ENCODE peak calls at places on chromosomes 13 and 19, in five cellular contexts. B is HCEC 1CT, H is cardiac muscle cell, Q is psoas muscle, C is lower leg skin. S is an unnamed sample.

GRCh38 chr13:78786399-78786879 is 127.5 kb upstream of the OBI1 start:
- DNase-seq in B (no peak), H (no peak), Q (no peak), C (no peak), S (no peak)

GRCh38 chr13:41059896-41060722 is 1.2 kb upstream of the WBP4 start:
- DNase-seq in B (peak), H (peak), Q (peak), C (peak), S (peak)

GRCh38 chr19:17054746-17055145 is 20.5 kb downstream of the HAUS8 start:
- DNase-seq in B (no peak), H (no peak), Q (no peak), C (no peak), S (no peak)

GRCh38 chr13:42832341-42833153 is 51.2 kb downstream of the FAM216B start:
- DNase-seq in B (peak), H (no peak), Q (no peak), C (no peak), S (no peak)

GRCh38 chr13:108349269-108349668 is 79.8 kb downstream of the TNFSF13B start:
- DNase-seq in B (no peak), H (no peak), Q (no peak), C (no peak), S (no peak)

GRCh38 chr19:50933640-50934039 is 19.2 kb downstream of the KLK5 start:
- DNase-seq in B (peak), H (no peak), Q (no peak), C (peak), S (peak)

GRCh38 chr19:30669329-30670010 is 297.3 kb downstream of the ZNF536 start:
- DNase-seq in B (peak), H (peak), Q (peak), C (peak), S (peak)

GRCh38 chr19:55178781-55179569 is 1.1 kb downstream of the SYT5 start:
- DNase-seq in B (peak), H (peak), Q (peak), C (no peak), S (peak)

GRCh38 chr13:74229242-74229641 is 95.0 kb upstream of the KLF12 start:
- DNase-seq in B (no peak), H (no peak), Q (no peak), C (no peak), S (no peak)

GRCh38 chr13:106183410-106184128 is 351.9 kb downstream of the EFNB2 start:
- DNase-seq in B (no peak), H (no peak), Q (no peak), C (no peak), S (no peak)

GRCh38 chr19:47719047-47719885 is 6.0 kb downstream of the EHD2 start:
- DNase-seq in B (peak), H (peak), Q (peak), C (peak), S (no peak)

GRCh38 chr13:44199627-44200207 is 173.9 kb upstream of the SERP2 start:
- DNase-seq in B (no peak), H (no peak), Q (peak), C (no peak), S (no peak)

GRCh38 chr13:113495494-113496251 is 5.2 kb upstream of the DCUN1D2 start:
- DNase-seq in B (no peak), H (peak), Q (no peak), C (no peak), S (no peak)

GRCh38 chr19:4066176-4066606 is 508 bp downstream of the ZBTB7A start:
- DNase-seq in B (no peak), H (no peak), Q (peak), C (no peak), S (no peak)

GRCh38 chr13:112720251-112720650 is 30.4 kb downstream of the ATP11A start:
- DNase-seq in B (no peak), H (no peak), Q (no peak), C (no peak), S (no peak)

GRCh38 chr19:12782424-12783225 is 7.3 kb upstream of the HOOK2 start:
- DNase-seq in B (peak), H (peak), Q (peak), C (peak), S (no peak)

GRCh38 chr19:7450243-7451223 is 38.3 kb downstream of the PEX11G start:
- DNase-seq in B (no peak), H (no peak), Q (no peak), C (no peak), S (no peak)

GRCh38 chr19:31110331-31110730 is 238.9 kb downstream of the TSHZ3 start:
- DNase-seq in B (peak), H (peak), Q (no peak), C (no peak), S (no peak)

GRCh38 chr19:3108775-3109174 is 14.6 kb downstream of the GNA11 start:
- DNase-seq in B (peak), H (peak), Q (peak), C (no peak), S (peak)

GRCh38 chr13:71412231-71412630 is 454.8 kb downstream of the DACH1 start:
- DNase-seq in B (no peak), H (no peak), Q (no peak), C (no peak), S (no peak)

GRCh38 chr19:51448745-51449093 is 9.5 kb downstream of the SIGLEC8 start:
- DNase-seq in B (no peak), H (no peak), Q (no peak), C (no peak), S (no peak)

GRCh38 chr19:27652281-27652680 is 1560.7 kb downstream of the UQCRFS1 start:
- DNase-seq in B (no peak), H (no peak), Q (no peak), C (no peak), S (no peak)

GRCh38 chr13:45750566-45750965 is 48.4 kb downstream of the CBY2 start:
- DNase-seq in B (no peak), H (no peak), Q (no peak), C (no peak), S (no peak)

GRCh38 chr19:45630463-45630862 is 8.7 kb downstream of the EML2 start:
- DNase-seq in B (peak), H (no peak), Q (no peak), C (no peak), S (peak)

GRCh38 chr19:16022681-16023557 is 53.4 kb upstream of the TPM4 start:
- DNase-seq in B (no peak), H (no peak), Q (no peak), C (no peak), S (no peak)

GRCh38 chr19:5718579-5719273 is 1.2 kb downstream of the LONP1 start:
- DNase-seq in B (peak), H (no peak), Q (no peak), C (no peak), S (peak)

GRCh38 chr19:50414850-50415660 is 3.7 kb upstream of the SPIB start:
- DNase-seq in B (peak), H (peak), Q (peak), C (peak), S (peak)

GRCh38 chr19:2462635-2463421 is 6.1 kb upstream of the LMNB2 start:
- DNase-seq in B (peak), H (peak), Q (peak), C (peak), S (peak)

GRCh38 chr19:1269478-1270167 is 491 bp downstream of the CIRBP start:
- DNase-seq in B (peak), H (peak), Q (peak), C (peak), S (peak)

GRCh38 chr13:65803706-65804392 is 1426.3 kb downstream of the PCDH9 start:
- DNase-seq in B (no peak), H (no peak), Q (no peak), C (no peak), S (no peak)

GRCh38 chr19:32372726-32373613 is 27.6 kb downstream of the ZNF507 start:
- DNase-seq in B (peak), H (no peak), Q (no peak), C (no peak), S (peak)

GRCh38 chr19:3507371-3508120 is 1.4 kb downstream of the FZR1 start:
- DNase-seq in B (no peak), H (peak), Q (no peak), C (no peak), S (no peak)